ENCODE peak calls at places on chromosomes 12 and 14, in four cellular contexts. G is mucosa of gallbladder, U is T1000, J is osteocyte. K is an unnamed sample.

GRCh38 chr12:105623337-105623736 is 292.8 kb downstream of the C12orf75 start:
- DNase-seq in J (no peak), G (no peak), U (no peak), K (no peak)

GRCh38 chr12:74689071-74689655 is 151.5 kb downstream of the ATXN7L3B start:
- DNase-seq in G (no peak), J (no peak), U (no peak), K (no peak)

GRCh38 chr12:58341791-58342190 is 400.4 kb downstream of the ATP23 start:
- DNase-seq in J (no peak), U (no peak), G (no peak), K (no peak)

GRCh38 chr14:57461777-57462320 is 31.8 kb downstream of the CCDC198 start:
- DNase-seq in J (no peak), U (no peak), G (peak), K (no peak)

GRCh38 chr12:94909609-94910008 is 93.9 kb downstream of the NDUFA12 start:
- DNase-seq in J (no peak), U (no peak), G (no peak), K (no peak)

GRCh38 chr12:81274619-81275018 is 196.7 kb downstream of the ACSS3 start:
- DNase-seq in U (no peak), J (no peak), G (no peak), K (no peak)

GRCh38 chr14:105397350-105397931 is 897 bp upstream of the TEX22 start:
- DNase-seq in J (no peak), G (no peak), U (no peak), K (no peak)

GRCh38 chr14:61911534-61911933 is 149.3 kb downstream of the SNAPC1 start:
- DNase-seq in U (no peak), G (no peak), J (no peak), K (no peak)

GRCh38 chr12:131606218-131606899 is 104.5 kb upstream of the SFSWAP start:
- DNase-seq in U (no peak), J (no peak), G (no peak), K (no peak)

GRCh38 chr14:90587918-90588317 is 191.1 kb downstream of the CALM1 start:
- DNase-seq in J (no peak), U (no peak), G (no peak), K (no peak)

GRCh38 chr12:124593176-124593575 is 25.8 kb upstream of the NCOR2 start:
- DNase-seq in U (no peak), G (no peak), J (no peak), K (no peak)

GRCh38 chr14:92540472-92541048 is 27.0 kb downstream of the RIN3 start:
- DNase-seq in J (peak), G (peak), U (peak), K (no peak)

GRCh38 chr12:6074979-6075585 is 49.4 kb downstream of the VWF start:
- DNase-seq in G (no peak), J (no peak), U (no peak), K (no peak)

GRCh38 chr14:71497645-71498086 is 434.6 kb upstream of the RGS6 start:
- DNase-seq in G (no peak), U (no peak), J (no peak), K (no peak)

GRCh38 chr12:101781834-101782543 is 42.7 kb upstream of the SYCP3 start:
- DNase-seq in G (no peak), U (no peak), J (no peak), K (no peak)

GRCh38 chr12:30286345-30286926 is 409.2 kb downstream of the IPO8 start:
- DNase-seq in G (no peak), J (no peak), U (no peak), K (no peak)

GRCh38 chr12:32583535-32583934 is 95.6 kb upstream of the DNM1L start:
- DNase-seq in J (no peak), G (no peak), U (no peak), K (no peak)

GRCh38 chr14:69152181-69152943 is 557 bp downstream of the DCAF5 start:
- DNase-seq in G (no peak), J (no peak), U (no peak), K (no peak)

GRCh38 chr14:74618078-74618952 is 6.3 kb upstream of the LTBP2 start:
- DNase-seq in G (peak), J (no peak), U (no peak), K (no peak)

GRCh38 chr12:69015831-69016230 is 82.9 kb upstream of the CPM start:
- DNase-seq in U (no peak), G (no peak), J (no peak), K (no peak)

GRCh38 chr12:126807312-126807711 is 1459.7 kb upstream of the TMEM132C start:
- DNase-seq in U (no peak), G (no peak), J (no peak), K (no peak)

GRCh38 chr14:101947577-101947903 is 16.8 kb upstream of the DYNC1H1 start:
- DNase-seq in G (peak), U (no peak), J (no peak), K (no peak)

GRCh38 chr12:24378548-24379011 is 429.1 kb upstream of the SOX5 start:
- DNase-seq in G (no peak), J (no peak), U (no peak), K (no peak)

GRCh38 chr12:105983622-105984325 is 155.0 kb downstream of the NUAK1 start:
- DNase-seq in G (no peak), J (no peak), U (no peak), K (no peak)

K was measured in type B pancreatic cell.